ENCODE peak calls at places on chromosomes 11 and 22, in nine cellular contexts. Y, I, J, A, M, B, Z, V and K are unnamed samples.

GRCh38 chr11:132772712-132773545 is 759.4 kb downstream of the OPCML start:
- DNase-seq in A (no peak), B (no peak), M (no peak), Z (no peak), J (no peak), V (no peak), I (no peak), Y (no peak), K (no peak)

GRCh38 chr11:122258446-122258994 is 142.5 kb upstream of the BLID start:
- DNase-seq in Z (no peak), V (no peak), B (no peak), A (no peak), I (no peak), J (no peak), Y (no peak), M (no peak), K (no peak)

GRCh38 chr11:36455658-36456111 is 54.4 kb downstream of the TRAF6 start:
- DNase-seq in J (no peak), A (peak), B (no peak), Z (peak), M (no peak), Y (no peak), I (no peak), V (peak), K (peak)

GRCh38 chr11:57536947-57537654 is at the start of gene SMTNL1:
- DNase-seq in B (no peak), I (no peak), J (no peak), M (no peak), V (no peak), A (peak), Y (peak), Z (no peak), K (no peak)

GRCh38 chr11:118373871-118374270 is 14.5 kb downstream of the UBE4A start:
- DNase-seq in Z (no peak), I (no peak), V (no peak), Y (no peak), B (no peak), J (no peak), M (no peak), A (no peak), K (no peak)

GRCh38 chr11:1390603-1391164 is 950 bp downstream of the BRSK2 start:
- DNase-seq in V (no peak), A (peak), M (no peak), Z (no peak), J (no peak), B (no peak), I (peak), Y (no peak), K (no peak)

GRCh38 chr11:117818036-117818858 is 6.3 kb downstream of the FXYD2 start:
- DNase-seq in J (peak), Z (peak), I (no peak), B (no peak), V (peak), Y (no peak), M (no peak), A (peak), K (no peak)

GRCh38 chr11:103358251-103358650 is 249.0 kb downstream of the DYNC2H1 start:
- DNase-seq in I (no peak), J (no peak), Y (no peak), V (no peak), B (no peak), A (no peak), M (no peak), Z (peak), K (peak)

GRCh38 chr11:111067994-111068393 is 177.5 kb upstream of the POU2AF2 start:
- DNase-seq in Z (no peak), M (no peak), I (no peak), A (no peak), Y (no peak), B (no peak), V (no peak), J (no peak), K (no peak)

GRCh38 chr22:46290121-46290842 is 6.4 kb upstream of the GTSE1 start:
- DNase-seq in B (no peak), Z (no peak), V (no peak), A (no peak), J (no peak), Y (no peak), I (no peak), M (no peak), K (no peak)